ENCODE peak calls at places on chromosomes 16 and 17, in eight cellular contexts. One of them, this sample, is unnamed.
A peak's percentile ranks its signal among the peaks of the same experiment; 100 is the strongest.

GRCh38 chr17:36611345-36612072 is 10.1 kb downstream of the MRM1 start:
- DNase-seq in fibroblast of lung: peak; percentile 87
- DNase-seq in A549: no peak
- DNase-seq in activated naive CD8-positive, alpha-beta T cell treated with anti-CD3 and anti-CD28 coated beads for 36 hours: no peak
- DNase-seq in K562: peak; percentile 87
- DNase-seq in cardiac fibroblast: peak; percentile 86
- DNase-seq in foreskin fibroblast: peak; percentile 79
- DNase-seq in fibroblast of the aortic adventitia: peak; percentile 86
- DNase-seq in this sample: no peak

GRCh38 chr16:81623365-81624102 is 155.6 kb upstream of the PLCG2 start:
- DNase-seq in fibroblast of lung: no peak
- DNase-seq in A549: peak; percentile 73
- DNase-seq in activated naive CD8-positive, alpha-beta T cell treated with anti-CD3 and anti-CD28 coated beads for 36 hours: peak; percentile 48
- DNase-seq in K562: peak; percentile 81
- DNase-seq in cardiac fibroblast: peak; percentile 70
- DNase-seq in foreskin fibroblast: peak; percentile 76
- DNase-seq in fibroblast of the aortic adventitia: peak; percentile 62
- DNase-seq in this sample: no peak

GRCh38 chr16:57299009-57299718 is 14.7 kb upstream of the PLLP start:
- DNase-seq in fibroblast of lung: no peak
- DNase-seq in A549: peak; percentile 80
- DNase-seq in activated naive CD8-positive, alpha-beta T cell treated with anti-CD3 and anti-CD28 coated beads for 36 hours: no peak
- DNase-seq in K562: no peak
- DNase-seq in cardiac fibroblast: peak; percentile 89
- DNase-seq in foreskin fibroblast: peak; percentile 87
- DNase-seq in fibroblast of the aortic adventitia: no peak
- DNase-seq in this sample: no peak

GRCh38 chr16:15775209-15775608 is 81.6 kb downstream of the MYH11 start:
- DNase-seq in fibroblast of lung: no peak
- DNase-seq in A549: peak; percentile 22
- DNase-seq in activated naive CD8-positive, alpha-beta T cell treated with anti-CD3 and anti-CD28 coated beads for 36 hours: no peak
- DNase-seq in K562: peak; percentile 24
- DNase-seq in cardiac fibroblast: peak; percentile 48
- DNase-seq in foreskin fibroblast: no peak
- DNase-seq in fibroblast of the aortic adventitia: peak; percentile 38
- DNase-seq in this sample: no peak

GRCh38 chr17:29710891-29711418 is 88.2 kb upstream of the CORO6 start:
- DNase-seq in fibroblast of lung: peak; percentile 52
- DNase-seq in A549: no peak
- DNase-seq in activated naive CD8-positive, alpha-beta T cell treated with anti-CD3 and anti-CD28 coated beads for 36 hours: no peak
- DNase-seq in K562: peak; percentile 84
- DNase-seq in cardiac fibroblast: peak; percentile 71
- DNase-seq in foreskin fibroblast: peak; percentile 55
- DNase-seq in fibroblast of the aortic adventitia: peak; percentile 47
- DNase-seq in this sample: no peak

GRCh38 chr17:74543406-74543805 is 2.5 kb downstream of the CD300C start:
- DNase-seq in fibroblast of lung: no peak
- DNase-seq in A549: no peak
- DNase-seq in activated naive CD8-positive, alpha-beta T cell treated with anti-CD3 and anti-CD28 coated beads for 36 hours: no peak
- DNase-seq in K562: no peak
- DNase-seq in cardiac fibroblast: no peak
- DNase-seq in foreskin fibroblast: no peak
- DNase-seq in fibroblast of the aortic adventitia: no peak
- DNase-seq in this sample: no peak

GRCh38 chr16:64627288-64627687 is 494.6 kb downstream of the CDH11 start:
- DNase-seq in fibroblast of lung: no peak
- DNase-seq in A549: no peak
- DNase-seq in activated naive CD8-positive, alpha-beta T cell treated with anti-CD3 and anti-CD28 coated beads for 36 hours: no peak
- DNase-seq in K562: no peak
- DNase-seq in cardiac fibroblast: peak; percentile 5
- DNase-seq in foreskin fibroblast: no peak
- DNase-seq in fibroblast of the aortic adventitia: no peak
- DNase-seq in this sample: no peak

GRCh38 chr17:17892009-17892408 is 55.2 kb upstream of the SREBF1 start:
- DNase-seq in fibroblast of lung: no peak
- DNase-seq in A549: no peak
- DNase-seq in activated naive CD8-positive, alpha-beta T cell treated with anti-CD3 and anti-CD28 coated beads for 36 hours: no peak
- DNase-seq in K562: no peak
- DNase-seq in cardiac fibroblast: no peak
- DNase-seq in foreskin fibroblast: no peak
- DNase-seq in fibroblast of the aortic adventitia: no peak
- DNase-seq in this sample: no peak

GRCh38 chr17:64732336-64733006 is 70.4 kb upstream of the SMURF2 start:
- DNase-seq in fibroblast of lung: peak; percentile 80
- DNase-seq in A549: peak; percentile 57
- DNase-seq in activated naive CD8-positive, alpha-beta T cell treated with anti-CD3 and anti-CD28 coated beads for 36 hours: no peak
- DNase-seq in K562: peak; percentile 30
- DNase-seq in cardiac fibroblast: peak; percentile 86
- DNase-seq in foreskin fibroblast: peak; percentile 98
- DNase-seq in fibroblast of the aortic adventitia: peak; percentile 86
- DNase-seq in this sample: no peak

GRCh38 chr17:10652984-10653680 is 4.0 kb downstream of the MYH3 start:
- DNase-seq in fibroblast of lung: peak; percentile 13
- DNase-seq in A549: no peak
- DNase-seq in activated naive CD8-positive, alpha-beta T cell treated with anti-CD3 and anti-CD28 coated beads for 36 hours: peak; percentile 40
- DNase-seq in K562: no peak
- DNase-seq in cardiac fibroblast: peak; percentile 21
- DNase-seq in foreskin fibroblast: no peak
- DNase-seq in fibroblast of the aortic adventitia: no peak
- DNase-seq in this sample: no peak

GRCh38 chr17:77366558-77367245 is 225.9 kb downstream of the SEC14L1 start:
- DNase-seq in fibroblast of lung: peak; percentile 67
- DNase-seq in A549: no peak
- DNase-seq in activated naive CD8-positive, alpha-beta T cell treated with anti-CD3 and anti-CD28 coated beads for 36 hours: no peak
- DNase-seq in K562: peak; percentile 27
- DNase-seq in cardiac fibroblast: peak; percentile 71
- DNase-seq in foreskin fibroblast: peak; percentile 77
- DNase-seq in fibroblast of the aortic adventitia: peak; percentile 61
- DNase-seq in this sample: no peak

GRCh38 chr16:89217388-89218191 is at the start of gene ZNF778:
- DNase-seq in fibroblast of lung: peak; percentile 85
- DNase-seq in A549: peak; percentile 94
- DNase-seq in activated naive CD8-positive, alpha-beta T cell treated with anti-CD3 and anti-CD28 coated beads for 36 hours: peak; percentile 87
- DNase-seq in K562: peak; percentile 92
- DNase-seq in cardiac fibroblast: peak; percentile 82
- DNase-seq in foreskin fibroblast: peak; percentile 93
- DNase-seq in fibroblast of the aortic adventitia: peak; percentile 76
- DNase-seq in this sample: peak; percentile 95

GRCh38 chr16:87918866-87919680 is 17.3 kb downstream of the CA5A start:
- DNase-seq in fibroblast of lung: no peak
- DNase-seq in A549: no peak
- DNase-seq in activated naive CD8-positive, alpha-beta T cell treated with anti-CD3 and anti-CD28 coated beads for 36 hours: no peak
- DNase-seq in K562: no peak
- DNase-seq in cardiac fibroblast: peak; percentile 12
- DNase-seq in foreskin fibroblast: peak; percentile 75
- DNase-seq in fibroblast of the aortic adventitia: peak; percentile 45
- DNase-seq in this sample: no peak